ENCODE peak calls at places on chromosomes 16 and 17, in eight cellular contexts. H is AG10803; F is astrocyte of the spinal cord; L is GM12865; R is stimulated activated CD4-positive, alpha-beta T cell treated with anti-CD3 and anti-CD28 coated beads, Interleukin-12 subunit alpha, Interleukin-12 subunit beta, amount 100 ng/mL, for 4 hours; J is RWPE1; C is NCI-H1417 treated with DMSO at 0.1 percent for 48 hours; B is adipocyte. T is an unnamed sample.

GRCh38 chr16:14434860-14435259 is 195.2 kb downstream of the PARN start:
- DNase-seq in H (no peak), L (no peak), B (no peak), J (no peak), R (no peak), F (no peak), C (no peak), T (no peak)

GRCh38 chr16:28846933-28847273 is 755 bp upstream of the TUFM start:
- DNase-seq in H (no peak), L (peak), F (no peak), R (no peak), B (peak), C (no peak), J (no peak), T (peak)

GRCh38 chr16:13996778-13997288 is 74.3 kb upstream of the MRTFB start:
- DNase-seq in R (no peak), B (no peak), L (no peak), F (no peak), C (no peak), H (no peak), J (no peak), T (no peak)

GRCh38 chr17:50920041-50920410 is 53.9 kb upstream of the TOB1 start:
- DNase-seq in F (no peak), H (no peak), R (no peak), J (no peak), C (no peak), L (no peak), B (no peak), T (no peak)

GRCh38 chr16:79997257-79997656 is 396.7 kb upstream of the MAF start:
- DNase-seq in L (peak), C (no peak), B (peak), H (peak), J (no peak), F (peak), R (no peak), T (peak)

GRCh38 chr17:17741346-17742023 is 60.2 kb downstream of the RAI1 start:
- DNase-seq in J (no peak), L (no peak), R (no peak), B (peak), H (peak), C (no peak), F (peak), T (no peak)

GRCh38 chr17:51251010-51251409 is 8.8 kb downstream of the MBTD1 start:
- DNase-seq in R (no peak), B (peak), J (no peak), F (no peak), H (peak), C (no peak), L (no peak), T (no peak)

GRCh38 chr17:2071421-2072281 is 16.7 kb downstream of the HIC1 start:
- DNase-seq in C (no peak), J (no peak), R (no peak), B (no peak), L (no peak), H (peak), F (peak), T (no peak)

GRCh38 chr17:77555741-77556291 is 402.7 kb upstream of the TNRC6C start:
- DNase-seq in R (no peak), F (peak), L (no peak), H (no peak), C (peak), B (no peak), J (peak), T (no peak)

GRCh38 chr16:3789375-3790067 is 72.2 kb upstream of the TRAP1 start:
- DNase-seq in J (no peak), F (no peak), R (no peak), C (no peak), H (no peak), L (peak), B (no peak), T (no peak)

GRCh38 chr17:76726231-76726765 is at the start of gene JMJD6:
- DNase-seq in C (peak), R (peak), B (peak), F (peak), H (peak), J (peak), L (peak), T (peak)

GRCh38 chr16:85520853-85521736 is 92.0 kb upstream of the GSE1 start:
- DNase-seq in R (no peak), C (no peak), H (no peak), F (no peak), B (no peak), L (no peak), J (peak), T (no peak)